ENCODE peak calls at places on chromosomes 12 and 14, in nine cellular contexts. D is activated CD4-positive, alpha-beta T cell treated with anti-CD3 and anti-CD28 coated beads for 1 hour; E is H4; C is HCT116; K is AG10803; B is LHCN-M2; U is kidney tubule cell; N is NT2/D1; P is GM19239. S is an unnamed sample.

GRCh38 chr14:42421377-42422078 is 814.9 kb downstream of the LRFN5 start:
- DNase-seq in D (no peak), E (no peak), C (no peak), K (no peak), B (no peak), U (no peak), N (no peak), P (no peak), S (no peak)

GRCh38 chr14:99562848-99563748 is 40.9 kb downstream of the CCDC85C start:
- DNase-seq in D (no peak), E (peak), C (no peak), K (peak), B (peak), U (peak), N (no peak), P (no peak), S (no peak)

GRCh38 chr12:124422142-124422569 is 127.3 kb downstream of the RFLNA start:
- DNase-seq in D (no peak), E (peak), C (no peak), K (no peak), B (no peak), U (peak), N (no peak), P (no peak), S (no peak)

GRCh38 chr12:67794151-67794550 is 145.6 kb downstream of the DYRK2 start:
- DNase-seq in D (no peak), E (no peak), C (no peak), K (no peak), B (no peak), U (no peak), N (no peak), P (no peak), S (no peak)

GRCh38 chr14:72804653-72805180 is 89.2 kb downstream of the DPF3 start:
- DNase-seq in D (no peak), E (no peak), C (no peak), K (no peak), B (no peak), U (peak), N (no peak), P (no peak), S (no peak)

GRCh38 chr12:49131973-49132461 is 822 bp upstream of the TUBA1B start:
- DNase-seq in D (no peak), E (peak), C (no peak), K (peak), B (peak), U (no peak), N (no peak), P (no peak), S (no peak)

GRCh38 chr12:129371268-129371667 is 518.0 kb downstream of the GLT1D1 start:
- DNase-seq in D (no peak), E (no peak), C (no peak), K (no peak), B (no peak), U (no peak), N (no peak), P (no peak), S (no peak)

GRCh38 chr12:122895757-122896636 is at the start of gene VPS37B:
- DNase-seq in D (peak), E (peak), C (peak), K (peak), B (peak), U (peak), N (peak), P (no peak), S (peak)

GRCh38 chr12:26340649-26341048 is 145.3 kb downstream of the SSPN start:
- DNase-seq in D (no peak), E (no peak), C (no peak), K (no peak), B (no peak), U (peak), N (no peak), P (no peak), S (no peak)

GRCh38 chr12:64042901-64043300 is 179.2 kb downstream of the KICS2 start:
- DNase-seq in D (no peak), E (no peak), C (no peak), K (peak), B (peak), U (no peak), N (no peak), P (no peak), S (no peak)

GRCh38 chr14:70908918-70909641 is 1.8 kb downstream of the PCNX1 start:
- DNase-seq in D (no peak), E (no peak), C (no peak), K (no peak), B (no peak), U (no peak), N (no peak), P (no peak), S (no peak)

GRCh38 chr14:94330857-94331256 is 7.7 kb upstream of the SERPINA6 start:
- DNase-seq in D (no peak), E (no peak), C (no peak), K (no peak), B (no peak), U (no peak), N (no peak), P (no peak), S (no peak)

GRCh38 chr12:95216704-95217376 is 427 bp downstream of the FGD6 start:
- DNase-seq in D (no peak), E (no peak), C (no peak), K (no peak), B (no peak), U (peak), N (no peak), P (no peak), S (no peak)

GRCh38 chr12:76124456-76124855 is 40.0 kb upstream of the NAP1L1 start:
- DNase-seq in D (no peak), E (no peak), C (no peak), K (no peak), B (no peak), U (no peak), N (no peak), P (no peak), S (no peak)

GRCh38 chr12:110342157-110342556 is 61.1 kb downstream of the ATP2A2 start:
- DNase-seq in D (no peak), E (no peak), C (no peak), K (no peak), B (no peak), U (no peak), N (no peak), P (no peak), S (no peak)

GRCh38 chr12:17928708-17929366 is 161.2 kb downstream of the RERGL start:
- DNase-seq in D (no peak), E (peak), C (peak), K (peak), B (peak), U (peak), N (peak), P (no peak), S (no peak)

GRCh38 chr14:77961853-77962580 is 162.1 kb downstream of the ADCK1 start:
- DNase-seq in D (no peak), E (no peak), C (no peak), K (no peak), B (peak), U (no peak), N (no peak), P (no peak), S (no peak)

GRCh38 chr12:75850751-75851462 is 180.7 kb downstream of the PHLDA1 start:
- DNase-seq in D (no peak), E (peak), C (no peak), K (peak), B (peak), U (peak), N (no peak), P (no peak), S (no peak)

GRCh38 chr14:103354141-103354540 is 20.1 kb downstream of the EIF5 start:
- DNase-seq in D (no peak), E (no peak), C (no peak), K (no peak), B (no peak), U (no peak), N (no peak), P (no peak), S (no peak)

GRCh38 chr12:112751844-112752243 is 39.7 kb upstream of the RPH3A start:
- DNase-seq in D (no peak), E (no peak), C (no peak), K (no peak), B (no peak), U (no peak), N (no peak), P (no peak), S (no peak)

GRCh38 chr12:109624467-109624866 is 50.9 kb downstream of the MVK start:
- DNase-seq in D (no peak), E (no peak), C (no peak), K (no peak), B (no peak), U (no peak), N (no peak), P (no peak), S (no peak)

GRCh38 chr12:21276826-21277225 is 57.9 kb downstream of the SLCO1A2 start:
- DNase-seq in D (no peak), E (no peak), C (no peak), K (no peak), B (no peak), U (no peak), N (no peak), P (no peak), S (no peak)

GRCh38 chr12:115140981-115141380 is 457.0 kb upstream of the TBX3 start:
- DNase-seq in D (no peak), E (no peak), C (no peak), K (no peak), B (no peak), U (no peak), N (peak), P (no peak), S (no peak)

GRCh38 chr14:93137864-93138263 is 22.1 kb upstream of the ITPK1 start:
- DNase-seq in D (no peak), E (no peak), C (no peak), K (no peak), B (no peak), U (peak), N (no peak), P (no peak), S (no peak)

GRCh38 chr12:132071001-132071810 is 72.9 kb downstream of the DDX51 start:
- DNase-seq in D (no peak), E (no peak), C (no peak), K (no peak), B (no peak), U (no peak), N (no peak), P (peak), S (no peak)

GRCh38 chr14:61749867-61750266 is 12.4 kb upstream of the SNAPC1 start:
- DNase-seq in D (no peak), E (no peak), C (no peak), K (no peak), B (no peak), U (peak), N (no peak), P (no peak), S (no peak)

GRCh38 chr12:78088391-78088832 is 257.7 kb downstream of the NAV3 start:
- DNase-seq in D (no peak), E (peak), C (no peak), K (peak), B (peak), U (no peak), N (no peak), P (no peak), S (no peak)

GRCh38 chr12:47317182-47317915 is 237.6 kb upstream of the AMIGO2 start:
- DNase-seq in D (no peak), E (no peak), C (no peak), K (peak), B (no peak), U (no peak), N (no peak), P (no peak), S (no peak)

GRCh38 chr12:40226652-40227051 is 1.9 kb downstream of the LRRK2 start:
- DNase-seq in D (no peak), E (peak), C (no peak), K (peak), B (peak), U (peak), N (no peak), P (no peak), S (no peak)